ENCODE peak calls at places on chromosomes 13 and 19, in five cellular contexts. U is activated T-helper 1 cell treated with anti-CD3 and anti-CD28 coated beads, Interleukin-12 subunit alpha, Interleukin-12 subunit beta, Interleukin-2, Interleukin-4 antibody, amounts not matched to agents 30 ng/mL and 10 ng/mL and 1 ng/mL, durations not matched to agents 14 hours and 24 hours and 36 hours; Y is EH; A is foreskin fibroblast; C is A549. D is an unnamed sample.

GRCh38 chr19:41339936-41340335 is 13.8 kb downstream of the TGFB1 start:
- DNase-seq in U (no peak), Y (peak), A (no peak), C (peak), D (no peak)

GRCh38 chr19:1252221-1252817 is 3.9 kb downstream of the MIDN start:
- DNase-seq in U (no peak), Y (peak), A (peak), C (no peak), D (no peak)

GRCh38 chr19:58518261-58519086 is 1.1 kb downstream of the ZBTB45 start:
- DNase-seq in U (no peak), Y (peak), A (peak), C (no peak), D (no peak)

GRCh38 chr19:44557933-44558332 is 28.5 kb upstream of the CEACAM20 start:
- DNase-seq in U (no peak), Y (no peak), A (no peak), C (no peak), D (no peak)

GRCh38 chr13:98873377-98874028 is 104.4 kb downstream of the DOCK9 start:
- DNase-seq in U (no peak), Y (no peak), A (no peak), C (no peak), D (no peak)

GRCh38 chr13:113588394-113589111 is 4.0 kb downstream of the TFDP1 start:
- DNase-seq in U (no peak), Y (no peak), A (no peak), C (no peak), D (no peak)

GRCh38 chr13:105721056-105721455 is 814.4 kb downstream of the EFNB2 start:
- DNase-seq in U (no peak), Y (no peak), A (peak), C (no peak), D (no peak)

GRCh38 chr19:18227781-18228271 is 1.6 kb upstream of the PDE4C start:
- DNase-seq in U (no peak), Y (no peak), A (no peak), C (no peak), D (no peak)

GRCh38 chr13:42035905-42036521 is 12.4 kb upstream of the DGKH start:
- DNase-seq in U (no peak), Y (peak), A (no peak), C (no peak), D (no peak)

GRCh38 chr13:40408602-40409001 is 257.8 kb downstream of the FOXO1 start:
- DNase-seq in U (no peak), Y (peak), A (peak), C (no peak), D (no peak)

GRCh38 chr13:46552302-46552680 is 679 bp upstream of the LRCH1 start:
- DNase-seq in U (no peak), Y (no peak), A (no peak), C (no peak), D (no peak)

GRCh38 chr19:3881272-3882040 is 971 bp downstream of the ATCAY start:
- DNase-seq in U (no peak), Y (no peak), A (no peak), C (no peak), D (no peak)

GRCh38 chr19:7188682-7189629 is 105.3 kb downstream of the INSR start:
- DNase-seq in U (no peak), Y (no peak), A (no peak), C (no peak), D (no peak)

GRCh38 chr13:24627864-24628418 is 52.3 kb upstream of the ATP12A start:
- DNase-seq in U (no peak), Y (no peak), A (no peak), C (no peak), D (no peak)

GRCh38 chr19:2540646-2541454 is 64.9 kb downstream of the GADD45B start:
- DNase-seq in U (no peak), Y (peak), A (peak), C (peak), D (no peak)

GRCh38 chr19:40742477-40742876 is 7.8 kb downstream of the ACTMAP start:
- DNase-seq in U (no peak), Y (no peak), A (no peak), C (no peak), D (no peak)

GRCh38 chr13:81745391-81745790 is 1404.5 kb upstream of the SPRY2 start:
- DNase-seq in U (no peak), Y (no peak), A (no peak), C (no peak), D (no peak)

GRCh38 chr19:45499196-45500180 is 1.2 kb downstream of the PPM1N start:
- DNase-seq in U (peak), Y (peak), A (no peak), C (no peak), D (peak)

GRCh38 chr19:35468637-35469036 is 20.6 kb downstream of the FFAR2 start:
- DNase-seq in U (peak), Y (peak), A (peak), C (peak), D (peak)

GRCh38 chr19:13154911-13155471 is 4.8 kb downstream of the IER2 start:
- DNase-seq in U (peak), Y (peak), A (no peak), C (no peak), D (peak)

GRCh38 chr13:47039106-47039505 is 142.3 kb upstream of the HTR2A start:
- DNase-seq in U (no peak), Y (peak), A (peak), C (no peak), D (no peak)

GRCh38 chr13:66612983-66613382 is 617.2 kb downstream of the PCDH9 start:
- DNase-seq in U (no peak), Y (no peak), A (no peak), C (no peak), D (no peak)

GRCh38 chr19:56748443-56748842 is 76.9 kb upstream of the ZNF835 start:
- DNase-seq in U (no peak), Y (no peak), A (no peak), C (no peak), D (peak)